ENCODE peak calls at places on chromosomes 5 and 9, in seven cellular contexts. B is mesendoderm, Y is neuronal stem cell, X is mesenchymal stem cell, G is H9, O is H1, E is trophoblast cell. S is an unnamed sample.

GRCh38 chr5:80659111-80659510 is 4.3 kb upstream of the DHFR start:
- DNase-seq in O (no peak), X (peak), G (no peak), B (no peak), E (no peak), Y (no peak), S (peak)

GRCh38 chr5:38871790-38872551 is 26.2 kb downstream of the OSMR start:
- DNase-seq in B (peak), E (peak), Y (no peak), X (peak), O (no peak), G (no peak), S (peak)

GRCh38 chr5:147290261-147290660 is 55.4 kb downstream of the STK32A start:
- DNase-seq in Y (no peak), O (no peak), G (no peak), E (no peak), B (peak), X (no peak), S (no peak)

GRCh38 chr5:64872044-64872443 is 103.3 kb downstream of the CWC27 start:
- DNase-seq in X (no peak), G (no peak), B (no peak), Y (no peak), O (no peak), E (no peak), S (peak)

GRCh38 chr5:142548739-142549275 is 137.1 kb downstream of the FGF1 start:
- DNase-seq in B (peak), E (peak), X (peak), Y (peak), G (peak), O (peak), S (peak)

GRCh38 chr5:146151970-146152369 is 30.5 kb downstream of the LARS1 start:
- DNase-seq in B (no peak), O (no peak), G (no peak), X (peak), Y (no peak), E (no peak), S (no peak)

GRCh38 chr9:77469515-77470197 is 178.5 kb downstream of the GNA14 start:
- DNase-seq in E (no peak), B (no peak), Y (no peak), X (no peak), G (no peak), O (no peak), S (no peak)

GRCh38 chr9:137638680-137639079 is 19.9 kb downstream of the EHMT1 start:
- DNase-seq in E (no peak), O (no peak), G (no peak), X (no peak), Y (no peak), B (no peak), S (no peak)

GRCh38 chr9:20623021-20623747 is 885 bp upstream of the MLLT3 start:
- DNase-seq in Y (peak), X (peak), B (peak), E (no peak), O (no peak), G (no peak), S (peak)

GRCh38 chr5:96687812-96688453 is 25.8 kb downstream of the CAST start:
- DNase-seq in Y (no peak), E (no peak), X (peak), B (no peak), O (no peak), G (no peak), S (peak)

GRCh38 chr9:69637801-69638200 is 34.4 kb downstream of the APBA1 start:
- DNase-seq in B (no peak), Y (no peak), G (no peak), E (no peak), O (no peak), X (peak), S (peak)

GRCh38 chr9:112505607-112506006 is 19.0 kb downstream of the KIAA1958 start:
- DNase-seq in Y (no peak), O (no peak), X (no peak), G (no peak), B (no peak), E (no peak), S (no peak)

GRCh38 chr9:23232831-23233230 is 593.2 kb downstream of the ELAVL2 start:
- DNase-seq in Y (no peak), O (no peak), X (no peak), E (no peak), G (no peak), B (peak), S (no peak)

GRCh38 chr5:131634666-131634995 is 398 bp downstream of the RAPGEF6 start:
- DNase-seq in O (peak), B (peak), X (peak), E (peak), Y (peak), G (peak), S (peak)

GRCh38 chr9:27162045-27162444 is 53.0 kb downstream of the TEK start:
- DNase-seq in G (no peak), B (no peak), Y (no peak), O (no peak), X (peak), E (no peak), S (peak)

GRCh38 chr9:995776-996175 is 19.3 kb downstream of the DMRT3 start:
- DNase-seq in Y (no peak), E (no peak), X (no peak), G (no peak), O (no peak), B (no peak), S (peak)

GRCh38 chr5:151628112-151628823 is 37.1 kb upstream of the FAT2 start:
- DNase-seq in G (no peak), E (no peak), O (no peak), B (no peak), X (no peak), Y (no peak), S (no peak)

GRCh38 chr5:136891601-136892000 is 526.3 kb upstream of the TRPC7 start:
- DNase-seq in Y (peak), E (no peak), B (peak), O (no peak), X (no peak), G (no peak), S (no peak)

GRCh38 chr9:71250626-71251025 is 129.2 kb upstream of the TRPM3 start:
- DNase-seq in O (peak), E (no peak), G (peak), X (no peak), Y (no peak), B (peak), S (no peak)

GRCh38 chr5:2280318-2280717 is 397.6 kb upstream of the IRX4 start:
- DNase-seq in G (no peak), Y (no peak), O (no peak), E (no peak), B (no peak), X (no peak), S (no peak)

GRCh38 chr5:64939772-64940510 is 171.2 kb downstream of the CWC27 start:
- DNase-seq in G (peak), B (peak), Y (no peak), X (peak), E (no peak), O (no peak), S (peak)

GRCh38 chr9:136629001-136629878 is 33.5 kb upstream of the EGFL7 start:
- DNase-seq in B (no peak), Y (no peak), E (no peak), O (no peak), G (no peak), X (no peak), S (no peak)

GRCh38 chr9:87516931-87517300 is 19.2 kb downstream of the DAPK1 start:
- DNase-seq in G (no peak), Y (no peak), B (no peak), O (no peak), E (no peak), X (no peak), S (no peak)

GRCh38 chr9:115016369-115016768 is 86.0 kb upstream of the TNFSF8 start:
- DNase-seq in B (no peak), Y (no peak), G (no peak), X (peak), O (no peak), E (no peak), S (no peak)

GRCh38 chr5:175195698-175196656 is 248.0 kb downstream of the DRD1 start:
- DNase-seq in B (peak), E (no peak), X (no peak), G (peak), O (no peak), Y (no peak), S (peak)

DNA sequence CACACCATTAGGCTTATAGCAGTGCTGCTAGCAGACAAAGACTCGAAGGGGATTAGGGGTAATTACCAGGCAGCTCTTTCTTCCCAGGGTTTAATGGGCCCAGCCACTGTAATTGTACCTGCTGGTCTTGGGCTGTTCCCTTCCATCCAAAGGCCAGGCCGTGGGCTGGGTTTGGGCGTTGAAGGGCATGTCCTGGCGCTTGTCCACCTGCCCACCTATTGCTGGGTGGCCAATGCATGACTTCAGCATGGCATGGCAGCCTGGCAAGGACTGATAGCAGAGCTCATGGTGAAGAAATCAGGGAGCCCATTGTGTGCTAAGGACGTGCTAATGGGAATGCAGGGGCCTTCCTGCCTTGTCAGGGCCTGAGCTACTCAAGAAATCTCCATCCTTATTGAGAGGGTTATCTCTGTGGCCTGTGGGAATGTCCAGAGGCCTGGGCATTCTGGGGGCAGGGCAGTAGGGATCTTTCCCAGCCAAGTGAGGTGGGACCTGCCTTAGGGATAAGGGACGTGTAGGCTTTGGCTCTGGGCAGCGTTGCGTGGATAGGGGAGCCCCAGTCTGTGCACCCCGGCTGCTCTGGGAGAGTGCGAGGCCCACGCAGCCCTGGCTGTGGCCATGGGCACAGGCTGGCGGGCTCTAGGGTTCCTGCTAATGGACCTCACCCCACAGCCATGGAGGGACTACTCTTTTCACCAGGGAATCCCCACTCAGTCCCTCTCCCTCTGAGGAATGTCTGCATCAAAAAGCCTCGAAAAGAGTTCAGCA is 116.1 kb upstream of the PITX1 start:
- DNase-seq in X (no peak), Y (peak), O (no peak), B (peak), E (no peak), G (no peak), S (no peak)
- H3K18ac ChIP-seq in X (no peak), Y (peak), O (no peak), B (no peak), E (no peak), G (no peak), S (no peak)

GRCh38 chr5:55033568-55033967 is 9.5 kb downstream of the GZMK start:
- DNase-seq in X (no peak), B (no peak), Y (no peak), O (no peak), E (no peak), G (no peak), S (no peak)
- H3K18ac ChIP-seq in X (peak), B (no peak), Y (no peak), O (no peak), E (no peak), G (no peak), S (no peak)

GRCh38 chr5:71946631-71947030 is 160.6 kb upstream of the MAP1B start:
- DNase-seq in Y (no peak), O (no peak), B (no peak), G (no peak), X (no peak), E (no peak), S (no peak)
- H3K18ac ChIP-seq in Y (no peak), O (no peak), B (no peak), G (no peak), X (no peak), E (no peak), S (no peak)

DNA sequence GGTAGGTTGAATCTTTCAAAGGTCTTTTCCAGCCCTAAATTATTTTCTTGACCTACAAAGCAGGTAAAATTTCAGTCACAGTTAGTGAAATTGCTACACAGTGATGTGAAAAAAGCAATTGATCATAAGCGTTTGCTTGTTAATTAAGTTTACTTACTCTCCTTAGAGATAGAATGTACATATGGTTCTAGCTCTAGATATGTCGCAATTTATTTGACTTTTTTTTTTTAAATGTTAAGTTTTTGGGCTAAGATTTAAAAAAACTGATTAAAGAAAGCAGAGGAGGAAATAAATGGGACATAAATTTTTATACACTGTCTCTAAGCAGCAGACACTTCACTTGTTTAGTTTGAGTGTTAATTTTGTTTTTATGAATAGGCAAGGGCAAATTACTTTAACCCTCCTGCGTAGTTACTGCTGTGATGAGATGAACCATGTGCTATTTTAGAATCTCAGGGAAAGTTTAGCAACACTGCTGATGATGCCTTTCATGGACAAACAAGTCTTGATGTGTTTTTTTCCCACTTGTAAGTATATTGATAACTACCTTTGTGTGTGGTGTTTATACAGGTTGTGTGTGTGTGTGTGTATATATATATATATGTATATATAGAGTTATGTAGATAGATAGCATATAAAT is 38.3 kb upstream of the FAM120AOS start:
- DNase-seq in E (no peak), B (no peak), O (no peak), Y (no peak), X (no peak), G (no peak), S (no peak)
- H3K18ac ChIP-seq in E (no peak), B (no peak), O (no peak), Y (no peak), X (no peak), G (no peak), S (no peak)

GRCh38 chr5:5968981-5969380 is 409.4 kb downstream of the MED10 start:
- DNase-seq in Y (no peak), E (no peak), G (no peak), X (no peak), O (no peak), B (no peak), S (no peak)
- H3K18ac ChIP-seq in Y (no peak), E (no peak), G (no peak), X (no peak), O (no peak), B (no peak), S (no peak)

GRCh38 chr9:35070823-35071813 is 1.3 kb downstream of the VCP start:
- DNase-seq in B (peak), E (no peak), G (no peak), X (no peak), Y (no peak), O (no peak), S (peak)
- H3K18ac ChIP-seq in B (peak), E (peak), G (peak), X (peak), Y (peak), O (no peak), S (peak)

DNA sequence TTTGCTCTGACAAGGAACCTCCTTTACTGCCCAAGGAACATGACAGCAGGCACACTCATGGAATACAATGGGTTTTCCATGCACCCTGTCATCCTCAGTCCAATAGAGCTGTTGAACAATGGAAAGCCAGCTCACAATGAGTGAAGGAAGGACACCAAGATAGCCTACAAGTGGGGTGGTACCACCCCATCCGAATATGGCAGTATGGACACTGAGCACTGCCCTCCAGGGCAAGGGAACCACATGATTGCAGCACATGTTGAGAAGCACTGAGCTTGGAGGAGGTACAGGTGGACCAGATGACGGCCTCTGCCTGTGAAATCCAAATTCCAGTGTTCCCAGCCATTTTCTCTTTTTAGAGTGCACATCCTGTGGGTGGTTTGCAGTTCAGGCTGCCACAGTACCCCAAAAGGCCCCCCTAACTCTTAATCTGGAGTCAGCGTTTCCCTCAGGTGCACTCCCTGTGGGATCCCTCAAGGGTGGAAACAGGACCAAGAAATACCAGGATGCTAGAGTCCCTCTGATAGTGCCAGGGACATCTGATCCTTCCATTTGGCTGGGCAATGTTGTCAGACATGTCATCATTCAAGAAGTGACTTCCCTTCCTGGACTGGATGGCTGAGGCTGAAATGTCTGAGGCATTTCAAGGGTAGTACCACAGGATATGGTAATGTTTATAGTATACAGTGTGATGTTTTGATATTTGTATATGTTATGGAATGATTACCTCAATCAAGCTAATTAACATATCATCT is 48.9 kb downstream of the SMC2 start:
- DNase-seq in O (no peak), X (no peak), G (no peak), Y (no peak), B (no peak), E (no peak), S (no peak)
- H3K18ac ChIP-seq in O (no peak), X (no peak), G (no peak), Y (no peak), B (no peak), E (no peak), S (no peak)